ENCODE peak calls at places on chromosomes 13 and 19, in four cellular contexts. G is lung; C is endothelial cell of umbilical vein; N is CD4-positive, CD25-positive, alpha-beta regulatory T cell. W is an unnamed sample. For H3K4me1, the result is how much of the 10 kb centered on the place peaks cover.

GRCh38 chr13:75400775-75401174 is 81.2 kb downstream of the TBC1D4 start:
- DNase-seq in G (no peak), C (no peak), N (no peak), W (no peak)

GRCh38 chr19:49954092-49954825 is 6.7 kb downstream of the SIGLEC11 start:
- DNase-seq in G (no peak), C (no peak), N (no peak), W (no peak)

GRCh38 chr19:7450243-7451223 is 38.3 kb downstream of the PEX11G start:
- DNase-seq in G (no peak), C (peak), N (peak), W (no peak)

GRCh38 chr13:44903596-44903995 is 85.7 kb downstream of the NUFIP1 start:
- DNase-seq in G (peak), C (no peak), N (no peak), W (peak)

GRCh38 chr13:22073718-22074117 is 402.8 kb downstream of the FGF9 start:
- DNase-seq in G (no peak), C (no peak), N (peak), W (no peak)

GRCh38 chr13:70960841-70961443 is 852.7 kb upstream of the KLHL1 start:
- DNase-seq in G (no peak), C (peak), N (peak), W (no peak)

GRCh38 chr19:46746281-46746965 is at the start of gene STRN4:
- DNase-seq in G (no peak), C (no peak), N (peak), W (peak)

GRCh38 chr13:24865158-24865557 is 101.2 kb downstream of the RNF17 start:
- DNase-seq in G (no peak), C (no peak), N (no peak), W (no peak)

DNA sequence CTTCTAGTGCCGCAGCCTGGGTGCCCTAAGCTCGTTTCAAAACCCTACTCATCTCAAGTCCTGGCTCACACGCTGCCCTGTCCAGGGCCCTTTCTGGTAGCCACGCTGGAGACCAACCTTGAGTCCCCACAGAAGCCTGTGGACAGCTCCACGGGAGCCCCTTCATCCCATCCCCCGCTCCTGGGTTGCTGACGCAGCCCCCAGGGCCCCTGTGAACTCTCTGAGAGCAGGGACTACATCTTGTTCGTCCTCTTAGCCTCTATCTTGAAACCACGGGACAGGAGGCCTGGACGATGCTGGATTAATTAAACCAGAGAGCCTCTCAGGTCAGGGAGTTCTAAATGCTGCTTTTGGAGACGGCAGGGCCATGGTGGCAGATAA is 7.4 kb downstream of the MLLT1 start:
- DNase-seq in G (no peak), C (no peak), N (no peak), W (no peak)
- H3K4me1 ChIP-seq in G (half or more), C (half or more), N (under half), W (half or more)

GRCh38 chr13:33111414-33112110 is 95.3 kb downstream of the KL start:
- DNase-seq in G (no peak), C (peak), N (no peak), W (peak)
- H3K4me1 ChIP-seq in G (under half), C (under half), N (under half), W (under half)

DNA sequence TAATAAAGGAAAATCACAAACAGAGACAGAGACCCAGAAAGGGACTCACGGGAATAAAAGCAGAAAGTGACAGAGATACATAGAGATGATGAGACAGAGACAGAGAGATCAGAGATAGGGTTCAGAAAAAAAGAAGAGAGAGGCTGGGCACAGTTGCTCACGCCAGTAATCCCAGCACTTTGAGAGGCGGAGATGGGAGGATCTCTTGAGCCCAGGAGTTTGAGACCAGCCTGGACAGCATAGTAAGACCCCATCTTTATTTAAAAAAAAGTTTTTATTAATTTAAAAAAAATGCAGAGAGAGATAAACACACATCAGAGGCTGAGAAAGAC is 19.4 kb upstream of the FOSB start:
- DNase-seq in G (no peak), C (no peak), N (no peak), W (no peak)
- H3K4me1 ChIP-seq in G (under half), C (under half), N (under half), W (half or more)

DNA sequence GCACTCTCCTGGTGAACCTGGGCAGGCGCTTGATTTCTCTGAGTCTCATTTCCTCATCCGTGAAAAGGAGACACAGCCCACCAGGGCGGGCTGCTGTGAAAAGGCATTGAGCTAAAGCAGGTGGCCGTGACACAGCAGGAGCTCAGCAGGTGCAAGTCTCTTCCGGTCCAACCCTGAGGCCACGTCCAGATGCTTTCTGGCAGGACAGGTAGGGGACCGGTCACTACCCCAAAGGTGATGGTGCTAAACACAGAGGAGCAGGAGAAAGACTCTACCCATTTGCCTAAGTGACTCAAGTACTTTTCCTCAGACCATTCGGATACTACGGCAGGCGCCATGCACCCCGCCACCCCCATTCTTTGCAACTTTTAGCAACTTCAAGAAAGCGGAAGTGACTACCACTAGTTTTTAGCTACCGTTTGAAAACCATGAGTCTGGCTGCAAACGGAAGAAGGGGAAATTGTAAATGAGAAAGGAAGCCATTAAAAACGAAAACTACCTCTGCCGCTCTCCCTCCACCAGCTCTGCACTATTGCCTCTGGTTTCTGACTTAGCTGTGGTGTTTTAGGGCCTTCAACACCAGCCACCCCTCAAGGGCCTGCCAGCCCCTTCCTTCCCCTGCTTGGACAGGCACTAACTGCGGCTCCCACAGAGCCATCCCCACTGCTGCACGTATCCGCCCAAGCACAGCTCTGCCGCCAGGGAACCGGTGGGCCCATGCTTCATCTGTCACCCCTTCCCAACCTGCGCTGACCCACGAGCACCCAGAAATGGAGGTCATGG is 4.8 kb downstream of the PPP6R1 start:
- DNase-seq in G (no peak), C (peak), N (peak), W (peak)
- H3K4me1 ChIP-seq in G (under half), C (half or more), N (half or more), W (under half)

W was measured in transverse colon.